ENCODE peak calls at places on chromosomes 4 and X, in five cellular contexts. Q is prostate gland, D is glutamatergic neuron, E is Calu3, C is OCI-LY7. I is an unnamed sample.

GRCh38 chr4:147566762-147567161 is 50.4 kb upstream of the TMEM184C start:
- DNase-seq in Q (no peak), D (no peak), E (no peak), C (no peak), I (no peak)

GRCh38 chr4:870951-871350 is 45.0 kb upstream of the CPLX1 start:
- DNase-seq in Q (no peak), D (no peak), E (no peak), C (no peak), I (no peak)

GRCh38 chrX:104347860-104348259 is 93.1 kb upstream of the ESX1 start:
- DNase-seq in Q (no peak), D (no peak), E (peak), C (no peak), I (no peak)

GRCh38 chr4:74873545-74874295 is 59.2 kb upstream of the PARM1 start:
- DNase-seq in Q (no peak), D (no peak), E (no peak), C (no peak), I (no peak)

GRCh38 chr4:102268355-102268754 is 76.9 kb downstream of the SLC39A8 start:
- DNase-seq in Q (no peak), D (no peak), E (no peak), C (no peak), I (no peak)

GRCh38 chr4:110626532-110627153 is 3.8 kb upstream of the PITX2 start:
- DNase-seq in Q (no peak), D (no peak), E (no peak), C (no peak), I (no peak)

GRCh38 chrX:69146739-69147138 is 18.5 kb downstream of the PJA1 start:
- DNase-seq in Q (no peak), D (no peak), E (no peak), C (no peak), I (no peak)

GRCh38 chr4:2803624-2804448 is 11.0 kb downstream of the SH3BP2 start:
- DNase-seq in Q (no peak), D (no peak), E (no peak), C (no peak), I (no peak)

GRCh38 chr4:163564221-163564720 is 69.8 kb downstream of the TMA16 start:
- DNase-seq in Q (no peak), D (no peak), E (no peak), C (no peak), I (no peak)

GRCh38 chrX:37834937-37835336 is 12.4 kb downstream of the DYNLT3 start:
- DNase-seq in Q (no peak), D (no peak), E (no peak), C (no peak), I (no peak)

GRCh38 chr4:56055027-56055976 is 106.6 kb downstream of the CEP135 start:
- DNase-seq in Q (no peak), D (peak), E (no peak), C (no peak), I (no peak)

GRCh38 chr4:65604515-65604914 is 65.8 kb downstream of the EPHA5 start:
- DNase-seq in Q (no peak), D (no peak), E (no peak), C (no peak), I (no peak)

GRCh38 chrX:40108959-40109287 is 11.2 kb upstream of the BCOR start:
- DNase-seq in Q (peak), D (peak), E (peak), C (peak), I (peak)

GRCh38 chr4:174201898-174202297 is 81.6 kb downstream of the FBXO8 start:
- DNase-seq in Q (no peak), D (no peak), E (no peak), C (no peak), I (no peak)

GRCh38 chrX:133415276-133416105 is at the start of gene GPC4:
- DNase-seq in Q (peak), D (peak), E (peak), C (no peak), I (no peak)

GRCh38 chr4:132203618-132204017 is 945.5 kb upstream of the PCDH10 start:
- DNase-seq in Q (no peak), D (no peak), E (no peak), C (no peak), I (no peak)

GRCh38 chrX:140733766-140734342 is 24.3 kb downstream of the LINC00632 start:
- DNase-seq in Q (peak), D (peak), E (peak), C (peak), I (no peak)

GRCh38 chr4:177450421-177451107 is 8.3 kb upstream of the AGA start:
- DNase-seq in Q (no peak), D (no peak), E (no peak), C (no peak), I (no peak)

GRCh38 chrX:129726307-129727111 is 12.3 kb upstream of the XPNPEP2 start:
- DNase-seq in Q (peak), D (peak), E (peak), C (peak), I (peak)

GRCh38 chr4:106584590-106584989 is 216.0 kb upstream of the GIMD1 start:
- DNase-seq in Q (no peak), D (no peak), E (no peak), C (no peak), I (no peak)

GRCh38 chr4:98470831-98471230 is 187.6 kb downstream of the TSPAN5 start:
- DNase-seq in Q (no peak), D (no peak), E (no peak), C (no peak), I (no peak)

GRCh38 chrX:53813663-53814440 is 127.3 kb upstream of the HUWE1 start:
- DNase-seq in Q (no peak), D (no peak), E (peak), C (no peak), I (no peak)

GRCh38 chrX:154805696-154806091 is 409 bp upstream of the MPP1 start:
- DNase-seq in Q (no peak), D (no peak), E (no peak), C (no peak), I (no peak)

GRCh38 chr4:111031180-111031579 is 408.3 kb upstream of the PITX2 start:
- DNase-seq in Q (no peak), D (no peak), E (no peak), C (no peak), I (no peak)

GRCh38 chr4:42460043-42460442 is 62.8 kb downstream of the SHISA3 start:
- DNase-seq in Q (peak), D (no peak), E (no peak), C (no peak), I (no peak)

GRCh38 chrX:130884627-130885026 is 18.4 kb downstream of the ENOX2 start:
- DNase-seq in Q (no peak), D (no peak), E (no peak), C (no peak), I (no peak)

GRCh38 chr4:81452452-81453011 is 19.2 kb downstream of the RASGEF1B start:
- DNase-seq in Q (no peak), D (no peak), E (no peak), C (no peak), I (no peak)

DNA sequence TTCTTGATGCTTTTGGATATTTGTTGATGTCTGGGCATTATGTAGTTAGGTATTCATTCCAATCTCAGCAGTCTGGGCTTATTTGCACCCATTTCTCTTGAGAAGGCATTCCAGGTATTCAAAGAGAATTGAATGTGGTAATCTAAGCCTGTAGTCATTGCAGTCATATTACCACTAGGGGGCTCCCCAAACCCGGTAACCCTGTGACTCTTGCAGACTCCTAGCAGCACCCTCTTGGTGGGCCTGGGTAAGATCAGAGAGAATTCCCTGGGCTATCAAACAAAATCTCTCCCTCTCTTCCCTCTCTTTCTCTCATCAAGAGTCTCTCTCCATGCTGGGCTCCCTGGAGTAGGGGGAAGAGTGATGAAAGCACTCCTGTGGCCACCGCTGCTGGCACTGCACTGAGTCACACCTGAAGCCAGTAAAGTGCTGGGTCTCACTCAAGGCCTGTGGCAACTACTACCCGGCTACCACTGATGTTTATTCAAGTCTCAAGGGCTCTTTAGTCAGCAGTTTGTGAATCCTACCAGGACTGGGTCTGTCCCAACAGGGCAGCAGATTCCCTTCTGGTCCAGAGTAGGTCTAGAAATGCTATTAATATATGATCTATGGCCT is 187.7 kb upstream of the NUDT10 start:
- DNase-seq in Q (peak), D (peak), E (peak), C (peak), I (peak)
- TF ChIP-seq CTCF in Q (peak), D (peak), E (peak), C (peak), I (peak)

GRCh38 chr4:127783026-127783769 is 1.1 kb downstream of the HSPA4L start:
- DNase-seq in Q (peak), D (peak), E (peak), C (no peak), I (peak)

GRCh38 chr4:127783971-127784519 is 1.9 kb downstream of the HSPA4L start:
- DNase-seq in Q (no peak), D (no peak), E (no peak), C (no peak), I (no peak)

GRCh38 chr4:127793528-127793927 is 11.4 kb downstream of the HSPA4L start:
- DNase-seq in Q (no peak), D (no peak), E (no peak), C (no peak), I (no peak)

GRCh38 chr4:127788517-127788916 is 6.4 kb downstream of the HSPA4L start:
- DNase-seq in Q (no peak), D (no peak), E (peak), C (no peak), I (peak)
- TF ChIP-seq CTCF in Q (no peak), D (no peak), E (no peak), C (peak), I (no peak)

GRCh38 chrX:115147220-115147619 is 42.0 kb upstream of the RBMXL3 start:
- DNase-seq in Q (no peak), D (no peak), E (no peak), C (no peak), I (no peak)
- TF ChIP-seq CTCF in Q (no peak), D (peak), E (peak), C (peak), I (no peak)

GRCh38 chrX:47632664-47633063 is 2.9 kb upstream of the CFP start:
- DNase-seq in Q (no peak), D (no peak), E (no peak), C (no peak), I (no peak)

GRCh38 chrX:47625365-47625764 is 4.4 kb downstream of the CFP start:
- DNase-seq in Q (no peak), D (no peak), E (no peak), C (no peak), I (no peak)

GRCh38 chrX:47631676-47632075 is 1.9 kb upstream of the CFP start:
- DNase-seq in Q (no peak), D (no peak), E (no peak), C (no peak), I (no peak)

GRCh38 chrX:47629419-47630210 is at the start of gene CFP:
- DNase-seq in Q (no peak), D (no peak), E (no peak), C (peak), I (peak)

DNA sequence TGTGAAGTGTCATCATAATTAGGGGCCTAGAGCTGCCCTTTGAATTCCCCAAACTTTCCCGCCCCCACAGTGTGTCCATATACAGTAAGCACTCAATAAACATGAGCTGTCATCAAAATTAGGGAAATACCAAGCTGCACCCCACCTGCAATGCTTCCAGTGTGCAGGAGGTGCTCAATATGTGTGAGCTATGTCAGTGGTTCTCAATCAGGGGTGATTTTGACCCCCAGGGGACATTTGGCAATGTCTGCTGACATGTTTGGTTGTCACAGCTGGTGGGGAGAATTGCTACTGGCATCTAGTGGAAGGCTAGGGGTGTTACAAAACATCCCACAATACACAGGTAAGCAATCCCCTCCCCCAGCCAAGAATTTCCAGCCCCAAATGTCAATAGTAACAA is 750 bp downstream of the CFP start:
- DNase-seq in Q (no peak), D (no peak), E (no peak), C (peak), I (peak)
- TF ChIP-seq CTCF in Q (no peak), D (no peak), E (no peak), C (peak), I (no peak)

GRCh38 chr4:52957791-52958190 is 95.7 kb downstream of the RASL11B start:
- DNase-seq in Q (no peak), D (no peak), E (no peak), C (no peak), I (no peak)
- TF ChIP-seq CTCF in Q (no peak), D (no peak), E (no peak), C (no peak), I (no peak)

GRCh38 chr4:159191989-159192388 is 89.1 kb downstream of the RAPGEF2 start:
- DNase-seq in Q (no peak), D (no peak), E (peak), C (peak), I (no peak)
- TF ChIP-seq CTCF in Q (no peak), D (peak), E (peak), C (peak), I (peak)

DNA sequence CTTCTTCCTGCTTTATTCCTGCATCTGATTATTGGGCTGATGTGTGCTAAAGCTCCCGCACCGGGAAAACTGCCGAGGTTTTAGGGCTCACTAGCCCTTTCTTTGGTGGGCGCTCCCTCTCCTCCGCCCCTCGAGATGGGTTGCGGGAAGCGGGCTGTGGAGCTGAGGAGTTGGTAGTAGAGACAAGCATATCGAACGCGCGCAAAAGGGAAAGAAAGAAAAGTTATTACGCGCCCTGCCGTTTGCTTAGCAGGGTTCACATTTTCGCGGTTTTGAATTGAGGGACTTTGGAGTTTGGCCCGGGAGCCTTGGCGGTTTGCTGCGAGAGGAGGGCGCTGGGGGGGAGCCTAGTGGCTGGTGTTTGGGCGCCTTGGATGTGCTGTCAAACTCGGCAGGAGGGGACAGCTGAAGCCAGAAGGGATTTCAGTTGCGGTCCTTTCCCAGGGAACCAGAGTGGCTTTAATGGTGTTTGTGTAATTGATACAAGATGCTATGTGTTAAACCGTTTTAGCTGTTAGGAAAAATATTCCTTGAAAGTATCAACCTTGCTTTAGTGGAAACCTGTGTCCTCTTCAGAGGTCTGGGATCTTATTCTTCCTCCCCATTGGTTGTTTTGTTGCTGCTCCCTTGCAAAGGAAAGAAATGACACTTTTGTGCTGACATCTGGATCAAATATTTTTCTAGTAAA is 1.1 kb downstream of the GAB1 start:
- DNase-seq in Q (peak), D (peak), E (peak), C (peak), I (peak)
- TF ChIP-seq CTCF in Q (no peak), D (no peak), E (no peak), C (peak), I (no peak)

I was measured in activated CD8-positive, alpha-beta T cell treated with anti-CD3 and anti-CD28 coated beads for 36 hours.